ENCODE peak calls at places on chromosomes 12 and 14, in nine cellular contexts. One of them, this sample, is unnamed.
A peak's percentile ranks its signal among the peaks of the same experiment; 100 is the strongest.

GRCh38 chr14:88233915-88234314 is 89.2 kb downstream of the KCNK10 start:
- DNase-seq in A549: peak; percentile 48
- DNase-seq in heart right ventricle: no peak
- DNase-seq in CD8-positive, alpha-beta memory T cell: no peak
- DNase-seq in aorta: no peak
- DNase-seq in GM23338: peak; percentile 80
- DNase-seq in pancreas: no peak
- DNase-seq in fibroblast of lung: no peak
- DNase-seq in stomach: no peak
- DNase-seq in this sample: no peak

GRCh38 chr14:63650336-63650952 is 8.8 kb upstream of the WDR89 start:
- DNase-seq in A549: no peak
- DNase-seq in heart right ventricle: no peak
- DNase-seq in CD8-positive, alpha-beta memory T cell: peak; percentile 84
- DNase-seq in aorta: no peak
- DNase-seq in GM23338: no peak
- DNase-seq in pancreas: no peak
- DNase-seq in fibroblast of lung: peak; percentile 43
- DNase-seq in stomach: no peak
- DNase-seq in this sample: no peak

GRCh38 chr14:87940382-87940781 is 52.6 kb downstream of the GALC start:
- DNase-seq in A549: no peak
- DNase-seq in heart right ventricle: no peak
- DNase-seq in CD8-positive, alpha-beta memory T cell: no peak
- DNase-seq in aorta: no peak
- DNase-seq in GM23338: no peak
- DNase-seq in pancreas: no peak
- DNase-seq in fibroblast of lung: no peak
- DNase-seq in stomach: no peak
- DNase-seq in this sample: no peak

GRCh38 chr12:49980501-49981158 is 7.9 kb downstream of the AQP6 start:
- DNase-seq in A549: no peak
- DNase-seq in heart right ventricle: no peak
- DNase-seq in CD8-positive, alpha-beta memory T cell: no peak
- DNase-seq in aorta: no peak
- DNase-seq in GM23338: no peak
- DNase-seq in pancreas: no peak
- DNase-seq in fibroblast of lung: no peak
- DNase-seq in stomach: no peak
- DNase-seq in this sample: no peak

GRCh38 chr12:116601524-116601923 is 42.3 kb downstream of the MAP1LC3B2 start:
- DNase-seq in A549: no peak
- DNase-seq in heart right ventricle: no peak
- DNase-seq in CD8-positive, alpha-beta memory T cell: no peak
- DNase-seq in aorta: peak; percentile 39
- DNase-seq in GM23338: no peak
- DNase-seq in pancreas: no peak
- DNase-seq in fibroblast of lung: peak; percentile 48
- DNase-seq in stomach: no peak
- DNase-seq in this sample: no peak

GRCh38 chr14:30779210-30779609 is 95.1 kb upstream of the COCH start:
- DNase-seq in A549: peak; percentile 4
- DNase-seq in heart right ventricle: no peak
- DNase-seq in CD8-positive, alpha-beta memory T cell: no peak
- DNase-seq in aorta: no peak
- DNase-seq in GM23338: no peak
- DNase-seq in pancreas: no peak
- DNase-seq in fibroblast of lung: peak; percentile 24
- DNase-seq in stomach: no peak
- DNase-seq in this sample: no peak

GRCh38 chr14:76191297-76191696 is 39.6 kb downstream of the GPATCH2L start:
- DNase-seq in A549: no peak
- DNase-seq in heart right ventricle: no peak
- DNase-seq in CD8-positive, alpha-beta memory T cell: no peak
- DNase-seq in aorta: no peak
- DNase-seq in GM23338: no peak
- DNase-seq in pancreas: no peak
- DNase-seq in fibroblast of lung: no peak
- DNase-seq in stomach: no peak
- DNase-seq in this sample: no peak

GRCh38 chr12:2615665-2616387 is 178.9 kb upstream of the FKBP4 start:
- DNase-seq in A549: no peak
- DNase-seq in heart right ventricle: peak; percentile 59
- DNase-seq in CD8-positive, alpha-beta memory T cell: no peak
- DNase-seq in aorta: no peak
- DNase-seq in GM23338: peak; percentile 50
- DNase-seq in pancreas: no peak
- DNase-seq in fibroblast of lung: peak; percentile 84
- DNase-seq in stomach: no peak
- DNase-seq in this sample: peak; percentile 32

GRCh38 chr12:106174876-106175275 is 36.1 kb upstream of the NUAK1 start:
- DNase-seq in A549: no peak
- DNase-seq in heart right ventricle: no peak
- DNase-seq in CD8-positive, alpha-beta memory T cell: no peak
- DNase-seq in aorta: no peak
- DNase-seq in GM23338: no peak
- DNase-seq in pancreas: no peak
- DNase-seq in fibroblast of lung: no peak
- DNase-seq in stomach: no peak
- DNase-seq in this sample: no peak

GRCh38 chr14:89121961-89122675 is 294.9 kb downstream of the FOXN3 start:
- DNase-seq in A549: no peak
- DNase-seq in heart right ventricle: no peak
- DNase-seq in CD8-positive, alpha-beta memory T cell: no peak
- DNase-seq in aorta: no peak
- DNase-seq in GM23338: peak; percentile 89
- DNase-seq in pancreas: no peak
- DNase-seq in fibroblast of lung: no peak
- DNase-seq in stomach: no peak
- DNase-seq in this sample: no peak

GRCh38 chr14:106842687-106843086 is 1316.3 kb downstream of the TMEM121 start:
- DNase-seq in A549: peak; percentile 56
- DNase-seq in heart right ventricle: no peak
- DNase-seq in CD8-positive, alpha-beta memory T cell: no peak
- DNase-seq in aorta: no peak
- DNase-seq in GM23338: no peak
- DNase-seq in pancreas: peak; percentile 65
- DNase-seq in fibroblast of lung: no peak
- DNase-seq in stomach: peak; percentile 46
- DNase-seq in this sample: no peak

GRCh38 chr14:55436530-55436929 is 3.9 kb downstream of the TBPL2 start:
- DNase-seq in A549: no peak
- DNase-seq in heart right ventricle: no peak
- DNase-seq in CD8-positive, alpha-beta memory T cell: no peak
- DNase-seq in aorta: no peak
- DNase-seq in GM23338: no peak
- DNase-seq in pancreas: no peak
- DNase-seq in fibroblast of lung: no peak
- DNase-seq in stomach: no peak
- DNase-seq in this sample: no peak

GRCh38 chr14:75234173-75234855 is 44.3 kb upstream of the FOS start:
- DNase-seq in A549: peak; percentile 51
- DNase-seq in heart right ventricle: peak; percentile 47
- DNase-seq in CD8-positive, alpha-beta memory T cell: no peak
- DNase-seq in aorta: peak; percentile 83
- DNase-seq in GM23338: no peak
- DNase-seq in pancreas: no peak
- DNase-seq in fibroblast of lung: peak; percentile 74
- DNase-seq in stomach: no peak
- DNase-seq in this sample: peak; percentile 62

GRCh38 chr12:119229837-119230236 is 51.1 kb downstream of the HSPB8 start:
- DNase-seq in A549: peak; percentile 77
- DNase-seq in heart right ventricle: peak; percentile 27
- DNase-seq in CD8-positive, alpha-beta memory T cell: no peak
- DNase-seq in aorta: no peak
- DNase-seq in GM23338: peak; percentile 91
- DNase-seq in pancreas: no peak
- DNase-seq in fibroblast of lung: peak; percentile 52
- DNase-seq in stomach: no peak
- DNase-seq in this sample: no peak
- H3K4me3 ChIP-seq in A549: peak overlapping the region; percentile 33
- H3K4me3 ChIP-seq in heart right ventricle: peak overlapping the region; percentile 13
- H3K4me3 ChIP-seq in CD8-positive, alpha-beta memory T cell: no peak overlapping the region
- H3K4me3 ChIP-seq in aorta: no peak overlapping the region
- H3K4me3 ChIP-seq in GM23338: peak overlapping the region; percentile 26
- H3K4me3 ChIP-seq in pancreas: no peak overlapping the region
- H3K4me3 ChIP-seq in fibroblast of lung: no peak overlapping the region
- H3K4me3 ChIP-seq in stomach: no peak overlapping the region
- H3K4me3 ChIP-seq in this sample: no peak overlapping the region

GRCh38 chr14:35807131-35807961 is 1.7 kb downstream of the RALGAPA1 start:
- DNase-seq in A549: no peak
- DNase-seq in heart right ventricle: no peak
- DNase-seq in CD8-positive, alpha-beta memory T cell: no peak
- DNase-seq in aorta: no peak
- DNase-seq in GM23338: no peak
- DNase-seq in pancreas: no peak
- DNase-seq in fibroblast of lung: no peak
- DNase-seq in stomach: no peak
- DNase-seq in this sample: no peak
- H3K4me3 ChIP-seq in A549: peak overlapping the region; percentile 84
- H3K4me3 ChIP-seq in heart right ventricle: peak overlapping the region; percentile 78
- H3K4me3 ChIP-seq in CD8-positive, alpha-beta memory T cell: no peak overlapping the region
- H3K4me3 ChIP-seq in aorta: peak overlapping the region; percentile 49
- H3K4me3 ChIP-seq in GM23338: peak overlapping the region; percentile 77
- H3K4me3 ChIP-seq in pancreas: peak overlapping the region; percentile 77
- H3K4me3 ChIP-seq in fibroblast of lung: peak overlapping the region; percentile 85
- H3K4me3 ChIP-seq in stomach: no peak overlapping the region
- H3K4me3 ChIP-seq in this sample: peak overlapping the region; percentile 81

GRCh38 chr12:46005151-46005797 is 14.9 kb upstream of the SCAF11 start:
- DNase-seq in A549: peak; percentile 9
- DNase-seq in heart right ventricle: no peak
- DNase-seq in CD8-positive, alpha-beta memory T cell: no peak
- DNase-seq in aorta: no peak
- DNase-seq in GM23338: no peak
- DNase-seq in pancreas: no peak
- DNase-seq in fibroblast of lung: peak; percentile 55
- DNase-seq in stomach: no peak
- DNase-seq in this sample: no peak

GRCh38 chr12:46004715-46005114 is 14.3 kb upstream of the SCAF11 start:
- DNase-seq in A549: no peak
- DNase-seq in heart right ventricle: no peak
- DNase-seq in CD8-positive, alpha-beta memory T cell: no peak
- DNase-seq in aorta: no peak
- DNase-seq in GM23338: no peak
- DNase-seq in pancreas: no peak
- DNase-seq in fibroblast of lung: no peak
- DNase-seq in stomach: no peak
- DNase-seq in this sample: no peak

DNA sequence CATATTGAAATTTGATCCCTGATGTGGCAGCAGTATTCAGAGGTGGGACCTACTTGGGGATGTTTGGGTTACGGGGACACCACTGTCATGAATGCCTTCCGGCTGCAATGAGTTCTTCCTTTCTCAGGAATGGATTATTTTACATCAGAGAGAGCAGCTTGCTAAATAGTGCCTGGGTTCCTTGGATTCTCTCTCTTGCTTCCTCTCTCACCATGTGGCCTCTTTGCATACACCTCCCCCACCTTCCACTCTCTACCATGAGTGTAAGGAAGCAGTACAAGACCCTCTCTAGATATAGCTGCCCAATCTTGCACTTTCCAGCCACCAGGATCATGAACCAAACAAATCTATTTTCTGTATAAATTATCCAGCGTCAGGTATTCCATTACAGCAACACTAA is 15.4 kb upstream of the SCAF11 start:
- DNase-seq in A549: no peak
- DNase-seq in heart right ventricle: no peak
- DNase-seq in CD8-positive, alpha-beta memory T cell: no peak
- DNase-seq in aorta: no peak
- DNase-seq in GM23338: peak; percentile 53
- DNase-seq in pancreas: no peak
- DNase-seq in fibroblast of lung: no peak
- DNase-seq in stomach: no peak
- DNase-seq in this sample: no peak
- H3K4me3 ChIP-seq in A549: no peak overlapping the region
- H3K4me3 ChIP-seq in heart right ventricle: no peak overlapping the region
- H3K4me3 ChIP-seq in CD8-positive, alpha-beta memory T cell: no peak overlapping the region
- H3K4me3 ChIP-seq in aorta: no peak overlapping the region
- H3K4me3 ChIP-seq in GM23338: peak overlapping the region; percentile 11
- H3K4me3 ChIP-seq in pancreas: no peak overlapping the region
- H3K4me3 ChIP-seq in fibroblast of lung: no peak overlapping the region
- H3K4me3 ChIP-seq in stomach: no peak overlapping the region
- H3K4me3 ChIP-seq in this sample: no peak overlapping the region

GRCh38 chr12:53376747-53377146 is 3.2 kb upstream of the SP1 start:
- DNase-seq in A549: no peak
- DNase-seq in heart right ventricle: no peak
- DNase-seq in CD8-positive, alpha-beta memory T cell: no peak
- DNase-seq in aorta: no peak
- DNase-seq in GM23338: no peak
- DNase-seq in pancreas: no peak
- DNase-seq in fibroblast of lung: no peak
- DNase-seq in stomach: no peak
- DNase-seq in this sample: no peak

GRCh38 chr12:53380104-53380796 is at the start of gene SP1:
- DNase-seq in A549: peak; percentile 97
- DNase-seq in heart right ventricle: peak; percentile 97
- DNase-seq in CD8-positive, alpha-beta memory T cell: peak; percentile 82
- DNase-seq in aorta: peak; percentile 99
- DNase-seq in GM23338: peak; percentile 93
- DNase-seq in pancreas: peak; percentile 97
- DNase-seq in fibroblast of lung: peak; percentile 94
- DNase-seq in stomach: peak; percentile 94
- DNase-seq in this sample: peak; percentile 84

GRCh38 chr12:53378222-53378621 is 1.8 kb upstream of the SP1 start:
- DNase-seq in A549: no peak
- DNase-seq in heart right ventricle: no peak
- DNase-seq in CD8-positive, alpha-beta memory T cell: no peak
- DNase-seq in aorta: peak; percentile 64
- DNase-seq in GM23338: no peak
- DNase-seq in pancreas: no peak
- DNase-seq in fibroblast of lung: no peak
- DNase-seq in stomach: no peak
- DNase-seq in this sample: no peak

GRCh38 chr12:53379389-53380103 is 430 bp upstream of the SP1 start:
- DNase-seq in A549: peak; percentile 100
- DNase-seq in heart right ventricle: peak; percentile 92
- DNase-seq in CD8-positive, alpha-beta memory T cell: peak; percentile 99
- DNase-seq in aorta: peak; percentile 96
- DNase-seq in GM23338: peak; percentile 100
- DNase-seq in pancreas: peak; percentile 88
- DNase-seq in fibroblast of lung: peak; percentile 100
- DNase-seq in stomach: peak; percentile 100
- DNase-seq in this sample: peak; percentile 100

DNA sequence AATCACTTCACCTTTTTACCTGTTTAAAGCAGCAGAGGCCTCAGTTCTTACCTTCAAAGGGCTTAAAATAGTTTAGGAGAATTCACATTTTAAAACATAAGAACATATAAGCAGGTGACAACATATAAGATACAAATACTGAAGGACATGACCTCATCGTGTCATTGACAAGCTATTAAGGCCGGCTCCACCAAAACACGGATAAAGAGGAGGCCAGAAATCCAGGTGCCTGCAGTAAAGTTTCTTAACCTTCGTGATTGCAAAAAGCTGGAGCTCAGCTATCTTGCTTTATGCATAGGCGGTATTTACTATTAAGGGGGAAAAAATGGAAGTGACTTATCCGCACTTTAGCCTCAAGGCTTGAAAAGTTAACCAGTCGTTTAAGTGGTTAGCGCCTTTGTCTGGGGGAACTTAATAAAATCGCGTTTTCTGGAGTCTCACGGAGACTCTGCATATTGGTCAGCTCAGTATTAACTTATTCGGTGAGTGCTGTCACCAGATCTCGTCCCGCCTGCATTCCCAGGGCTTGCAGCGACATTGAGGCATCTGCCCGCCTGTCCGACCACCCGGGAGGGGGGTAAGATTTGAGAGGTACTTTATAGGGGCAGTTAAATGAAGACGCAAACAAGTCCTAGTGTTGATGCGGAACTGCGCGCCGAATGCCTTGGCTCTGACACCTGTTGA is 1.1 kb upstream of the SP1 start:
- DNase-seq in A549: no peak
- DNase-seq in heart right ventricle: no peak
- DNase-seq in CD8-positive, alpha-beta memory T cell: no peak
- DNase-seq in aorta: no peak
- DNase-seq in GM23338: peak; percentile 39
- DNase-seq in pancreas: no peak
- DNase-seq in fibroblast of lung: no peak
- DNase-seq in stomach: no peak
- DNase-seq in this sample: no peak
- H3K4me3 ChIP-seq in A549: peak overlapping the region; percentile 48
- H3K4me3 ChIP-seq in heart right ventricle: peak overlapping the region; percentile 66
- H3K4me3 ChIP-seq in CD8-positive, alpha-beta memory T cell: peak overlapping the region; percentile 63
- H3K4me3 ChIP-seq in aorta: peak overlapping the region; percentile 62
- H3K4me3 ChIP-seq in GM23338: peak overlapping the region; percentile 44
- H3K4me3 ChIP-seq in pancreas: peak overlapping the region; percentile 56
- H3K4me3 ChIP-seq in fibroblast of lung: peak overlapping the region; percentile 57
- H3K4me3 ChIP-seq in stomach: peak overlapping the region; percentile 55
- H3K4me3 ChIP-seq in this sample: peak overlapping the region; percentile 58